ENCODE peak calls at places on chromosome 21, in six cellular contexts. One of them, this sample, is unnamed.

GRCh38 chr21:42983102-42983501 is 8.7 kb downstream of the PKNOX1 start:
- DNase-seq in GM12891: no peak
- DNase-seq in germinal center: no peak
- DNase-seq in H54: no peak
- DNase-seq in PC-9: no peak
- DNase-seq in GM19239: no peak
- DNase-seq in this sample: no peak

GRCh38 chr21:41204736-41205135 is 36.8 kb downstream of the BACE2 start:
- DNase-seq in GM12891: no peak
- DNase-seq in germinal center: no peak
- DNase-seq in H54: no peak
- DNase-seq in PC-9: no peak
- DNase-seq in GM19239: no peak
- DNase-seq in this sample: no peak

GRCh38 chr21:35208810-35209517 is 159.9 kb upstream of the RUNX1 start:
- DNase-seq in GM12891: no peak
- DNase-seq in germinal center: no peak
- DNase-seq in H54: no peak
- DNase-seq in PC-9: no peak
- DNase-seq in GM19239: no peak
- DNase-seq in this sample: no peak

GRCh38 chr21:16409341-16409740 is 679.6 kb downstream of the USP25 start:
- DNase-seq in GM12891: no peak
- DNase-seq in germinal center: no peak
- DNase-seq in H54: no peak
- DNase-seq in PC-9: no peak
- DNase-seq in GM19239: no peak
- DNase-seq in this sample: no peak

GRCh38 chr21:45512626-45513002 is 29.6 kb downstream of the SLC19A1 start:
- DNase-seq in GM12891: no peak
- DNase-seq in germinal center: no peak
- DNase-seq in H54: no peak
- DNase-seq in PC-9: no peak
- DNase-seq in GM19239: no peak
- DNase-seq in this sample: no peak

GRCh38 chr21:41932576-41933258 is 21.1 kb downstream of the C2CD2 start:
- DNase-seq in GM12891: no peak
- DNase-seq in germinal center: no peak
- DNase-seq in H54: peak; percentile 62
- DNase-seq in PC-9: peak; percentile 58
- DNase-seq in GM19239: no peak
- DNase-seq in this sample: no peak

GRCh38 chr21:38773108-38774061 is 32.3 kb upstream of the ETS2 start:
- DNase-seq in GM12891: no peak
- DNase-seq in germinal center: no peak
- DNase-seq in H54: peak; percentile 89
- DNase-seq in PC-9: peak; percentile 36
- DNase-seq in GM19239: no peak
- DNase-seq in this sample: no peak

GRCh38 chr21:45001134-45002095 is 61.6 kb downstream of the SLX9 start:
- DNase-seq in GM12891: no peak
- DNase-seq in germinal center: no peak
- DNase-seq in H54: peak; percentile 96
- DNase-seq in PC-9: peak; percentile 73
- DNase-seq in GM19239: no peak
- DNase-seq in this sample: no peak

GRCh38 chr21:32712043-32712442 is 15.8 kb downstream of the SYNJ1 start:
- DNase-seq in GM12891: peak; percentile 26
- DNase-seq in germinal center: peak; percentile 64
- DNase-seq in H54: no peak
- DNase-seq in PC-9: no peak
- DNase-seq in GM19239: peak; percentile 28
- DNase-seq in this sample: peak; percentile 62

GRCh38 chr21:36753556-36753955 is 54.6 kb downstream of the SIM2 start:
- DNase-seq in GM12891: no peak
- DNase-seq in germinal center: no peak
- DNase-seq in H54: peak; percentile 37
- DNase-seq in PC-9: no peak
- DNase-seq in GM19239: no peak
- DNase-seq in this sample: no peak

GRCh38 chr21:36397606-36398005 is 12.4 kb downstream of the CHAF1B start:
- DNase-seq in GM12891: no peak
- DNase-seq in germinal center: no peak
- DNase-seq in H54: no peak
- DNase-seq in PC-9: no peak
- DNase-seq in GM19239: no peak
- DNase-seq in this sample: no peak

GRCh38 chr21:32886339-32886738 is 114.8 kb upstream of the PAXBP1 start:
- DNase-seq in GM12891: no peak
- DNase-seq in germinal center: no peak
- DNase-seq in H54: no peak
- DNase-seq in PC-9: no peak
- DNase-seq in GM19239: no peak
- DNase-seq in this sample: no peak

GRCh38 chr21:27741736-27742135 is 774.8 kb upstream of the ADAMTS5 start:
- DNase-seq in GM12891: no peak
- DNase-seq in germinal center: no peak
- DNase-seq in H54: no peak
- DNase-seq in PC-9: no peak
- DNase-seq in GM19239: no peak
- DNase-seq in this sample: no peak

GRCh38 chr21:32007461-32007860 is 134.6 kb downstream of the HUNK start:
- DNase-seq in GM12891: no peak
- DNase-seq in germinal center: no peak
- DNase-seq in H54: no peak
- DNase-seq in PC-9: no peak
- DNase-seq in GM19239: no peak
- DNase-seq in this sample: no peak

GRCh38 chr21:26982767-26983166 is 15.9 kb upstream of the ADAMTS5 start:
- DNase-seq in GM12891: no peak
- DNase-seq in germinal center: no peak
- DNase-seq in H54: no peak
- DNase-seq in PC-9: no peak
- DNase-seq in GM19239: no peak
- DNase-seq in this sample: no peak

GRCh38 chr21:32516729-32517649 is 68.3 kb downstream of the TCP10L start:
- DNase-seq in GM12891: no peak
- DNase-seq in germinal center: no peak
- DNase-seq in H54: no peak
- DNase-seq in PC-9: peak; percentile 20
- DNase-seq in GM19239: no peak
- DNase-seq in this sample: no peak

GRCh38 chr21:44402323-44403105 is 49.1 kb downstream of the TRPM2 start:
- DNase-seq in GM12891: no peak
- DNase-seq in germinal center: no peak
- DNase-seq in H54: no peak
- DNase-seq in PC-9: no peak
- DNase-seq in GM19239: no peak
- DNase-seq in this sample: no peak

GRCh38 chr21:24224411-24224810 is 1382.9 kb downstream of the MRPL39 start:
- DNase-seq in GM12891: no peak
- DNase-seq in germinal center: no peak
- DNase-seq in H54: no peak
- DNase-seq in PC-9: no peak
- DNase-seq in GM19239: no peak
- DNase-seq in this sample: no peak

GRCh38 chr21:39183272-39184049 is at the start of gene PSMG1:
- DNase-seq in GM12891: peak; percentile 65
- DNase-seq in germinal center: peak; percentile 91
- DNase-seq in H54: peak; percentile 85
- DNase-seq in PC-9: peak; percentile 91
- DNase-seq in GM19239: peak; percentile 48
- DNase-seq in this sample: peak; percentile 91

GRCh38 chr21:43667191-43667904 is 8.0 kb downstream of the RRP1B start:
- DNase-seq in GM12891: no peak
- DNase-seq in germinal center: no peak
- DNase-seq in H54: peak; percentile 85
- DNase-seq in PC-9: no peak
- DNase-seq in GM19239: no peak
- DNase-seq in this sample: no peak

GRCh38 chr21:45640001-45640887 is 3.3 kb upstream of the PCBP3 start:
- DNase-seq in GM12891: no peak
- DNase-seq in germinal center: peak; percentile 54
- DNase-seq in H54: no peak
- DNase-seq in PC-9: no peak
- DNase-seq in GM19239: no peak
- DNase-seq in this sample: no peak

GRCh38 chr21:46124926-46125845 is 27.3 kb downstream of the COL6A2 start:
- DNase-seq in GM12891: peak; percentile 21
- DNase-seq in germinal center: no peak
- DNase-seq in H54: no peak
- DNase-seq in PC-9: no peak
- DNase-seq in GM19239: no peak
- DNase-seq in this sample: no peak

GRCh38 chr21:29322570-29322957 is 23.8 kb downstream of the BACH1 start:
- DNase-seq in GM12891: no peak
- DNase-seq in germinal center: no peak
- DNase-seq in H54: no peak
- DNase-seq in PC-9: no peak
- DNase-seq in GM19239: no peak
- DNase-seq in this sample: no peak

GRCh38 chr21:45640888-45641479 is 2.5 kb upstream of the PCBP3 start:
- DNase-seq in GM12891: no peak
- DNase-seq in germinal center: no peak
- DNase-seq in H54: no peak
- DNase-seq in PC-9: no peak
- DNase-seq in GM19239: no peak
- DNase-seq in this sample: no peak

GRCh38 chr21:29725025-29725736 is 214.6 kb downstream of the GRIK1 start:
- DNase-seq in GM12891: no peak
- DNase-seq in germinal center: no peak
- DNase-seq in H54: no peak
- DNase-seq in PC-9: no peak
- DNase-seq in GM19239: no peak
- DNase-seq in this sample: no peak

GRCh38 chr21:42297372-42297771 is 17.8 kb downstream of the TFF3 start:
- DNase-seq in GM12891: no peak
- DNase-seq in germinal center: no peak
- DNase-seq in H54: no peak
- DNase-seq in PC-9: no peak
- DNase-seq in GM19239: no peak
- DNase-seq in this sample: no peak

GRCh38 chr21:39079617-39080016 is 103.6 kb downstream of the PSMG1 start:
- DNase-seq in GM12891: no peak
- DNase-seq in germinal center: no peak
- DNase-seq in H54: no peak
- DNase-seq in PC-9: no peak
- DNase-seq in GM19239: no peak
- DNase-seq in this sample: no peak

GRCh38 chr21:42222821-42223390 is 4.0 kb downstream of the ABCG1 start:
- DNase-seq in GM12891: no peak
- DNase-seq in germinal center: no peak
- DNase-seq in H54: no peak
- DNase-seq in PC-9: no peak
- DNase-seq in GM19239: no peak
- DNase-seq in this sample: no peak

GRCh38 chr21:46570631-46571030 is 34.3 kb downstream of the S100B start:
- DNase-seq in GM12891: no peak
- DNase-seq in germinal center: no peak
- DNase-seq in H54: no peak
- DNase-seq in PC-9: no peak
- DNase-seq in GM19239: no peak
- DNase-seq in this sample: no peak

GRCh38 chr21:27362249-27362648 is 395.4 kb upstream of the ADAMTS5 start:
- DNase-seq in GM12891: no peak
- DNase-seq in germinal center: no peak
- DNase-seq in H54: no peak
- DNase-seq in PC-9: no peak
- DNase-seq in GM19239: no peak
- DNase-seq in this sample: no peak

GRCh38 chr21:33121715-33122475 is 52.0 kb downstream of the OLIG1 start:
- DNase-seq in GM12891: no peak
- DNase-seq in germinal center: peak; percentile 36
- DNase-seq in H54: peak; percentile 26
- DNase-seq in PC-9: no peak
- DNase-seq in GM19239: no peak
- DNase-seq in this sample: no peak

GRCh38 chr21:30446969-30447368 is 6.9 kb downstream of the KRTAP15-1 start:
- DNase-seq in GM12891: no peak
- DNase-seq in germinal center: no peak
- DNase-seq in H54: no peak
- DNase-seq in PC-9: no peak
- DNase-seq in GM19239: no peak
- DNase-seq in this sample: no peak

GRCh38 chr21:35400233-35400939 is 351.3 kb upstream of the RUNX1 start:
- DNase-seq in GM12891: peak; percentile 24
- DNase-seq in germinal center: peak; percentile 44
- DNase-seq in H54: peak; percentile 35
- DNase-seq in PC-9: peak; percentile 19
- DNase-seq in GM19239: peak; percentile 25
- DNase-seq in this sample: peak; percentile 65

GRCh38 chr21:39662411-39662953 is 49.7 kb downstream of the B3GALT5 start:
- DNase-seq in GM12891: no peak
- DNase-seq in germinal center: no peak
- DNase-seq in H54: no peak
- DNase-seq in PC-9: no peak
- DNase-seq in GM19239: no peak
- DNase-seq in this sample: no peak